ENCODE peak calls at places on chromosomes 6 and 20, in nine cellular contexts. K, H, U, X, O, L, V, P and J are unnamed samples.

GRCh38 chr6:71375676-71376075 is 87.1 kb downstream of the OGFRL1 start:
- DNase-seq in K (no peak), H (no peak), U (no peak), X (no peak), O (peak), L (no peak), V (peak), P (no peak), J (no peak)

GRCh38 chr6:113879186-113880096 is 22.3 kb downstream of the MARCKS start:
- DNase-seq in K (peak), H (peak), U (peak), X (peak), O (peak), L (no peak), V (peak), P (peak), J (peak)

GRCh38 chr6:104540743-104541142 is 319.0 kb downstream of the HACE1 start:
- DNase-seq in K (no peak), H (no peak), U (no peak), X (no peak), O (no peak), L (no peak), V (no peak), P (no peak), J (no peak)

GRCh38 chr6:157974341-157974894 is 7.2 kb upstream of the SYNJ2 start:
- DNase-seq in K (no peak), H (no peak), U (no peak), X (no peak), O (no peak), L (no peak), V (no peak), P (no peak), J (no peak)

GRCh38 chr20:32600681-32601237 is 15.6 kb upstream of the NOL4L start:
- DNase-seq in K (no peak), H (no peak), U (no peak), X (no peak), O (no peak), L (no peak), V (peak), P (no peak), J (no peak)

GRCh38 chr20:32501709-32502108 is 83.4 kb downstream of the NOL4L start:
- DNase-seq in K (no peak), H (no peak), U (no peak), X (no peak), O (no peak), L (no peak), V (peak), P (no peak), J (no peak)

GRCh38 chr20:3628502-3629314 is 34.5 kb downstream of the GFRA4 start:
- DNase-seq in K (no peak), H (no peak), U (no peak), X (no peak), O (no peak), L (no peak), V (no peak), P (no peak), J (no peak)

GRCh38 chr20:37201827-37202162 is 22.4 kb upstream of the MROH8 start:
- DNase-seq in K (no peak), H (peak), U (no peak), X (no peak), O (no peak), L (no peak), V (no peak), P (no peak), J (no peak)

GRCh38 chr6:131129657-131130545 is 5.4 kb upstream of the AKAP7 start:
- DNase-seq in K (no peak), H (no peak), U (no peak), X (no peak), O (no peak), L (no peak), V (peak), P (no peak), J (no peak)

GRCh38 chr6:2225422-2226392 is 19.7 kb downstream of the GMDS start:
- DNase-seq in K (no peak), H (no peak), U (no peak), X (no peak), O (peak), L (no peak), V (no peak), P (no peak), J (no peak)

GRCh38 chr6:15274696-15275387 is 29.0 kb downstream of the JARID2 start:
- DNase-seq in K (no peak), H (no peak), U (no peak), X (no peak), O (no peak), L (no peak), V (no peak), P (no peak), J (no peak)

GRCh38 chr6:25942561-25943147 is 12.2 kb upstream of the SLC17A2 start:
- DNase-seq in K (peak), H (peak), U (no peak), X (no peak), O (peak), L (no peak), V (no peak), P (peak), J (no peak)

GRCh38 chr6:49849121-49849907 is 17.0 kb downstream of the CRISP1 start:
- DNase-seq in K (peak), H (peak), U (no peak), X (no peak), O (peak), L (no peak), V (peak), P (peak), J (no peak)

GRCh38 chr6:1612902-1613301 is 3.2 kb downstream of the FOXC1 start:
- DNase-seq in K (no peak), H (no peak), U (no peak), X (no peak), O (no peak), L (no peak), V (peak), P (no peak), J (no peak)

GRCh38 chr6:137661601-137662000 is 167.4 kb upstream of the OLIG3 start:
- DNase-seq in K (no peak), H (no peak), U (peak), X (no peak), O (peak), L (no peak), V (peak), P (no peak), J (peak)

GRCh38 chr6:100335999-100336398 is 128.7 kb downstream of the SIM1 start:
- DNase-seq in K (no peak), H (no peak), U (no peak), X (no peak), O (no peak), L (no peak), V (no peak), P (no peak), J (no peak)

GRCh38 chr6:100343678-100344077 is 121.0 kb downstream of the SIM1 start:
- DNase-seq in K (no peak), H (no peak), U (no peak), X (no peak), O (no peak), L (no peak), V (no peak), P (no peak), J (no peak)

GRCh38 chr6:100342830-100343229 is 121.9 kb downstream of the SIM1 start:
- DNase-seq in K (no peak), H (no peak), U (no peak), X (no peak), O (no peak), L (no peak), V (no peak), P (no peak), J (no peak)

GRCh38 chr6:100339574-100340255 is 125.0 kb downstream of the SIM1 start:
- DNase-seq in K (no peak), H (no peak), U (no peak), X (no peak), O (no peak), L (no peak), V (peak), P (no peak), J (no peak)

DNA sequence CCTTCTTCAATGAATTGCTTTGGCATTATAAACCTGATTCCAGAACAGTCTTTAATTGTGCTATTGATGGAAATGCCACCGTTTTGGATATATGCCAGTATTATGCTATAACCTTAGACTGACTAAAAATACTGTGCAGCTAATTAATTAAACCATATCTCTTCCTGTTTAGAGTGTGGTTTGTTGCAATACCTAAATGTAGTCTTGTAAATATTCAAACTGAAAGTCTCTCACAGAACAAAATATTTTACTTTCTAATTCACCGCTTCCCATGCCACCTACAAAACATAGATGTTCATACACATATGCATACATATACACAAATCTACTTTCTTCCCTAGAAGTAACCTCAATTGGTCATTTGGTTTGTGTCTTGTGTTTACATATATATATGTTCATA is 126.6 kb downstream of the SIM1 start:
- DNase-seq in K (no peak), H (no peak), U (no peak), X (no peak), O (no peak), L (no peak), V (no peak), P (no peak), J (no peak)
- H3K27ac ChIP-seq in K (no peak), H (no peak), U (no peak), X (no peak), O (no peak), L (no peak), V (no peak), P (no peak), J (no peak)

GRCh38 chr6:89574860-89575561 is 63.5 kb downstream of the LYRM2 start:
- DNase-seq in K (no peak), H (no peak), U (no peak), X (no peak), O (no peak), L (no peak), V (peak), P (no peak), J (no peak)
- H3K27ac ChIP-seq in K (no peak), H (no peak), U (no peak), X (no peak), O (no peak), L (no peak), V (no peak), P (no peak), J (no peak)

DNA sequence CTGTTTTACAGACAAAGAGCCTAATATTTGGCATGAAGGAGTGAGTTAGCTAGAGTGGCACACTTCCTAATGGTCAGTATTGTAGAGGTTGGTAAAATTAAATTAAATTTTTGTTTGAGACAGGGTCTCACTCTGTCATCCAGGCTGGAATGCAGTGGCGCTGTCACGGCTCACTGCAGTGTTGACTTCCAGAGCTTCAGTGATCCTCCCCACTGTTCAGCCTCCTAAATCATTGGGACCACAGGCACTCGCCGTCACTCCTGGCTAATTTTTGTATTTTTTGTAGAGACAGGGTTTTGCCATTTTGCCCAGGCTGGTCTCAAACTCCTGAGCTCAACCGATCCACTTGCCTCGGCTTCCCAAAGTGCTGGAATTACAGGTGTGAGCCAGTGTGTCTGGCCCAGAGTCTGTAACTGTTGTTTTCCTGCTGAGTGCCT is 70.9 kb downstream of the SCAND1 start:
- DNase-seq in K (no peak), H (no peak), U (no peak), X (no peak), O (no peak), L (no peak), V (no peak), P (no peak), J (no peak)
- H3K27ac ChIP-seq in K (no peak), H (peak), U (no peak), X (peak), O (peak), L (peak), V (peak), P (no peak), J (no peak)

GRCh38 chr6:144252289-144252688 is 32.8 kb upstream of the UTRN start:
- DNase-seq in K (no peak), H (no peak), U (no peak), X (no peak), O (no peak), L (no peak), V (no peak), P (no peak), J (no peak)

GRCh38 chr6:144248003-144248402 is 37.1 kb upstream of the UTRN start:
- DNase-seq in K (no peak), H (no peak), U (no peak), X (no peak), O (no peak), L (no peak), V (no peak), P (no peak), J (no peak)

GRCh38 chr6:144244688-144245087 is 40.4 kb upstream of the UTRN start:
- DNase-seq in K (no peak), H (no peak), U (no peak), X (no peak), O (no peak), L (no peak), V (no peak), P (no peak), J (no peak)

DNA sequence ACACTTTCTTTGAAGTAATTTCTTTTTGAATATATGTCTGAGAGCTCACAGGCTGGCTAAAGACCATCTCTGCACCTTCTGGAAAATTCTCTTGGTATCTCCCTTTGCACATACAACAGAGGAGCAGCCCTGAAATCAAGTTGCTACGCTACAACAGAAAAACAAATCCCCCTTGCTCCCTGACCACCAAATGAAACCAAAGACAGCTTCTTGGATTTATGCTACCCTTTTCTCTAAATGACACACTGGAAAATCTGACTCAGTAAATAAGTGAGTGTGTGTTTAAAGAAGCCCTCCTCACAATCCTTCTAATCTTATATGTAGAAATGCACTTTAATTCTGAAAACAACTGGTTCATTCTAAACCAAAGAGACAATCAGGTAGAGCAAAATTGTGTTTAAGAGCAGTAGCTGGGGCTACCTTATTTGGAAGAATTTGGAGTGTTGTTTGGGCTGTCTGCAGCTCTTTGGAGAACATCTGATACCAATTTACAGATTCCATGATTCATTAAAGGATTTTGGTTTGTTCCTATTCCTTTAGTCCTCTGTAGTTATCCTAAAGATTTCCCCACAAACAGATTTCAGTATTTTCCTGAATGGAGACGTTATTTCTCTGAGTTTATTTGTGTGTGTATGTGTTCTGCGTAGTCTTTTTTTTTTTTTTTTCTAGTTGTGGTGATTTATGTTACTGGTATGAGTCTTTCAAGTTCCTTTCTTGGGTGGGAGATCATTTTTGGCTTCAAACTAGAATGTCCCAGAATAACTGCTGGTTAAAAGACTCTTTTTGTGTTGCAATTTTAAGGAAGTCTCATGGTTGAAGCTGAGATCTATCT is 36.4 kb upstream of the UTRN start:
- DNase-seq in K (no peak), H (no peak), U (no peak), X (no peak), O (no peak), L (no peak), V (peak), P (no peak), J (no peak)
- H3K27ac ChIP-seq in K (no peak), H (peak), U (no peak), X (peak), O (no peak), L (no peak), V (no peak), P (no peak), J (no peak)

DNA sequence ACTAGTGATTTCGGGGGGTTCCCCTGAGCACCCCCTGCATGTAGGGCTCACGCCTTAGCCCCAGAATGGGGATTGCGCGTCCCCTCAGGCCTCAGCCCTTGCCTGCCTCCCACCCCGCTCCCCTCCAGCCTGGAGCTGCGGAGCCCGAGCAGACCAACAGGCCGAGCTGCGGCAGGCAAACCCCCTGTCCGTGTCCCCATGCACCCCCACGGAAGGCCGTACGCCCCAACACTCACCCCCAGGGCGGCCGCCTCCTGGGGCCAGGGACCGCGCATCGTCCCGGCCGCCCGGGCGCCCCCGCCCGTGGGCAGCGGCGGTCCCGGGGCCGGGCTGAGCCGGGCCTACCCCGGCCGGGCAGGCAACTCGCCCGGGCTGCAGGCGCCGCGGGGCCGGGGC is 1.2 kb upstream of the KCNB1 start:
- DNase-seq in K (peak), H (peak), U (no peak), X (no peak), O (no peak), L (no peak), V (no peak), P (peak), J (peak)
- H3K27ac ChIP-seq in K (no peak), H (peak), U (no peak), X (no peak), O (peak), L (no peak), V (no peak), P (no peak), J (no peak)

GRCh38 chr6:33278392-33278741 is 1.4 kb downstream of the B3GALT4 start:
- DNase-seq in K (no peak), H (no peak), U (no peak), X (no peak), O (no peak), L (no peak), V (no peak), P (no peak), J (no peak)
- H3K27ac ChIP-seq in K (no peak), H (peak), U (no peak), X (no peak), O (no peak), L (no peak), V (no peak), P (no peak), J (no peak)